ENCODE peak calls at places on chromosomes 11 and 22, in nine cellular contexts. U is epithelial cell of esophagus, G is psoas muscle, T is GM12865, N is nephron progenitor cell, L is PC-3, Q is cardiac muscle cell, P is choroid plexus epithelial cell, D is breast epithelium. I is an unnamed sample.

GRCh38 chr11:71489311-71490043 is 36.5 kb downstream of the NADSYN1 start:
- DNase-seq in U (peak; percentile 65), G (no peak), T (peak; percentile 81), N (no peak), L (peak; percentile 15), Q (no peak), P (peak; percentile 80), D (no peak), I (no peak)

GRCh38 chr22:22702159-22702873 is 57.9 kb downstream of the GGTLC2 start:
- DNase-seq in U (peak; percentile 19), G (no peak), T (no peak), N (no peak), L (peak; percentile 49), Q (no peak), P (no peak), D (no peak), I (peak; percentile 20)

GRCh38 chr11:46293616-46294015 is 16.2 kb downstream of the CREB3L1 start:
- DNase-seq in U (peak; percentile 31), G (no peak), T (no peak), N (no peak), L (peak; percentile 47), Q (no peak), P (peak; percentile 79), D (no peak), I (no peak)

GRCh38 chr11:134864968-134865305 is 452.9 kb upstream of the B3GAT1 start:
- DNase-seq in U (no peak), G (no peak), T (no peak), N (no peak), L (no peak), Q (no peak), P (no peak), D (no peak), I (no peak)

GRCh38 chr22:29370556-29370955 is 17.8 kb downstream of the AP1B1 start:
- DNase-seq in U (no peak), G (no peak), T (no peak), N (no peak), L (no peak), Q (no peak), P (no peak), D (no peak), I (peak; percentile 16)

GRCh38 chr11:15142838-15143237 is 28.1 kb downstream of the INSC start:
- DNase-seq in U (no peak), G (no peak), T (no peak), N (no peak), L (no peak), Q (no peak), P (no peak), D (no peak), I (no peak)

GRCh38 chr11:79439430-79439892 is 1.4 kb downstream of the TENM4 start:
- DNase-seq in U (peak; percentile 30), G (no peak), T (no peak), N (peak; percentile 22), L (no peak), Q (no peak), P (peak; percentile 8), D (no peak), I (no peak)

GRCh38 chr11:5476184-5476819 is 12.2 kb upstream of the OR52D1 start:
- DNase-seq in U (peak; percentile 64), G (no peak), T (peak; percentile 58), N (peak; percentile 49), L (peak; percentile 63), Q (peak; percentile 74), P (peak; percentile 74), D (no peak), I (peak; percentile 12)

GRCh38 chr11:17978553-17979287 is 34.1 kb downstream of the SERGEF start:
- DNase-seq in U (peak; percentile 72), G (peak; percentile 54), T (peak; percentile 49), N (peak; percentile 68), L (peak; percentile 67), Q (peak; percentile 68), P (peak; percentile 64), D (no peak), I (peak; percentile 49)

GRCh38 chr11:133898031-133898769 is 52.9 kb upstream of the SPATA19 start:
- DNase-seq in U (no peak), G (no peak), T (peak; percentile 38), N (no peak), L (no peak), Q (no peak), P (no peak), D (peak; percentile 4), I (no peak)

DNA sequence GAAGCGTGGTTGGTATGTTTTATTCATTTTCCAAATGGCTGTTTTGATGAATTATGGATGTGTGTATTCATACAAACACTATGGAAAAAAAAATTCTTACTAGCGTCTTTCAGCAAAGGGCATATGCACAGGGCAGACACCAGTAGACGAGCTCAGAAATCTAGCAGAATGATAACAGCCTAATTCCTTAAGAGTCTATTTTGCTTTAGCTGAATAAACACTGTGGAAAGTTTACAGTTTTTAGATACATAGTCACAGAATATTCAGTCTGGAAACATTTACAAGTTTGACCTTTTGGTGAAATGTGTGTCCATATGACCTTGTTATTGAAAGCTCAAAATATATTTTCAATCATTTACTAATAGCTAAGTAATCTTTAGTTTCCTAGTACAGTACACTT is 418.8 kb upstream of the LUZP2 start:
- DNase-seq in U (no peak), G (no peak), T (no peak), N (no peak), L (no peak), Q (no peak), P (peak; percentile 23), D (no peak), I (no peak)
- TF ChIP-seq CTCF in U (no peak), G (no peak), T (no peak), N (no peak), L (no peak), Q (no peak), P (no peak), D (no peak), I (no peak)

DNA sequence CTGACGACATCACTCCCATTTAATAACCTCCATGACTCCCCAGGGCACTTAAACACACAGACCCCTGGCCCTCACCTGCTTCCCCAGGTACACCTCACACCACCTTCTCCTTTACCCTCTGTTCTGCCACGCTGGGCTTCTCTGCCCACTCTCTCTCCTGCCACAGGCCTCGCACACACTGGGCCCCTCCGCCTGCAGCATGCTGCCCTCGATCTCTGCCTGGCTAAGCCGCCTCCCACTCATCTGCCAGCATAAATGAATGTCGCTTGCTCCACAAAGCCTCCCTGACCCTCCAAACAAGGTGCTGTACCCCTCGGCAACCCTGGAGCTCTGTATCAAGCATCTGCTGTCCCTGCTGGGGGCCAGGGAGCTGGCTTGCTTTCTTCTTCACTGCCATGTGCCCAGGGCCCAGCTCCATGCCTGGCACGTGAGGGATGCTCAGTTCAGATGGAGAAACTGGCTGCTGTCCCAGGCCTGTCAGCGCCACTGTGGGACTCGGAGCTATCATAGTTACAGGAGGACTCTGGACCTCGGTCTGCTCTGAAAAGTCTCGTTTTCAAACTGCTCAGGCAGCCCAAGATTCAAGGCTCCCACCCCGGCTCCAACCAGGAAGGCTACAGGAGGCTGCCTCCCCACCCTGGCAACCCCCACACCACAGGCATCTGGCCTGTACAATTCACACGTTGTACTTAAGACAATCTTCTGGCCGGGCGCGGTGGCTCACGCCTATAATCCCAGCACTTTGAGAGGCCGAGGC is 11.9 kb downstream of the TTLL1 start:
- DNase-seq in U (no peak), G (no peak), T (no peak), N (no peak), L (no peak), Q (no peak), P (no peak), D (no peak), I (no peak)
- TF ChIP-seq CTCF in U (no peak), G (no peak), T (no peak), N (no peak), L (no peak), Q (no peak), P (no peak), D (no peak), I (no peak)

GRCh38 chr11:102325088-102325487 is 7.8 kb downstream of the BIRC3 start:
- DNase-seq in U (peak; percentile 39), G (no peak), T (peak; percentile 51), N (no peak), L (no peak), Q (no peak), P (no peak), D (no peak), I (no peak)
- TF ChIP-seq CTCF in U (peak; percentile 8), G (no peak), T (no peak), N (no peak), L (peak; percentile 12), Q (no peak), P (no peak), D (no peak), I (no peak)

DNA sequence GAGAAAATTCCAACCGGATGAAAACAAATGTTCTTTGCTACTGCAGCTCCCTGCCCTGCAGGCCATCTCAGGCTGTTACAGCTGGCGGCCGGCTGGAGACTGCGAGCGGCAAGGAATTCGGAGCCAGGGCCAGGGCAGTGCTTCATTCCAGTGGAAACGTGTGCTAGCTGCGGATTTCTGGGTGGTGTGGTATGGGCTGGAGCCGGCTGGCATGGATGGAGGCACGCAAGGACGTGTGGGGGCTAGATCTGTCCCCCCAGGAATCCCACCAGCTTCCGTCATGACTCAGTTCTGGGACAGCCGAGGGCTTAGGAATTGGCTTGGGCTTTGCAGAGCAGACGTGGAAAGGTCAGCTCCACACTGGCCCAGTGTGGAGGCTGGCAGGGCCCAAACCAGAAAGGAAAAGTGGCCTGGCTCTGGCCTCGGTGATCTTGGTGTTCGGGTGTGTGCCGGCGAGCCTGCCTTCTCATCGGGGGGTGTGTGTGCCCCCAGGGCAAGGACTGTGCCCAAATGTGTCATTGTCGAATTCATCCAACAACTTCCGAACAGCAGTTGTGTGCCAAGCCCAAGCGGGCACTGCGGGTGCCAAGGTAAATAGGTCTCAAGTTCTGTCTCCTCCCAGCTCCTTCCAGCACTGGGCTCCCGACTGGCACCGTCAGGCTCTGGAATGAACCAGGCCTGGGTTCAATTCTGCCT is 48.1 kb upstream of the SHISAL1 start:
- DNase-seq in U (peak; percentile 94), G (peak; percentile 54), T (no peak), N (no peak), L (peak; percentile 94), Q (no peak), P (peak; percentile 37), D (peak; percentile 86), I (no peak)
- TF ChIP-seq CTCF in U (peak; percentile 45), G (peak; percentile 31), T (no peak), N (no peak), L (peak; percentile 15), Q (peak; percentile 46), P (peak; percentile 37), D (peak; percentile 41), I (peak; percentile 13)

GRCh38 chr22:37397246-37397645 is 30.0 kb downstream of the ELFN2 start:
- DNase-seq in U (no peak), G (no peak), T (no peak), N (no peak), L (no peak), Q (no peak), P (no peak), D (no peak), I (no peak)
- TF ChIP-seq CTCF in U (no peak), G (no peak), T (no peak), N (no peak), L (no peak), Q (no peak), P (no peak), D (no peak), I (no peak)

GRCh38 chr22:35684270-35684700 is 33.4 kb upstream of the APOL5 start:
- DNase-seq in U (peak; percentile 24), G (no peak), T (peak; percentile 24), N (no peak), L (no peak), Q (peak; percentile 34), P (peak; percentile 85), D (no peak), I (no peak)
- TF ChIP-seq CTCF in U (no peak), G (peak; percentile 31), T (peak; percentile 8), N (no peak), L (no peak), Q (peak; percentile 67), P (peak; percentile 78), D (no peak), I (no peak)

I was measured in progenitor cell of endocrine pancreas.